ENCODE peak calls at places on chromosomes 7 and 10, in seven cellular contexts. One of them, this sample, is unnamed.
A peak's percentile ranks its signal among the peaks of the same experiment; 100 is the strongest.

GRCh38 chr7:67593807-67594206 is 597.2 kb downstream of the TYW1 start:
- DNase-seq in amniotic epithelial cell: no peak
- DNase-seq in non-pigmented ciliary epithelial cell: no peak
- DNase-seq in naive thymus-derived CD8-positive, alpha-beta T cell: no peak
- DNase-seq in Caco-2: no peak
- DNase-seq in endothelial cell of umbilical vein: no peak
- DNase-seq in stimulated activated CD4-positive, alpha-beta T cell treated with anti-CD3 and anti-CD28 coated beads, Interleukin-1b, Interleukin-23, amount 100 ng/mL, for 1 hour: no peak
- DNase-seq in this sample: no peak

GRCh38 chr7:117751775-117752174 is 121.5 kb downstream of the CTTNBP2 start:
- DNase-seq in amniotic epithelial cell: no peak
- DNase-seq in non-pigmented ciliary epithelial cell: no peak
- DNase-seq in naive thymus-derived CD8-positive, alpha-beta T cell: no peak
- DNase-seq in Caco-2: no peak
- DNase-seq in endothelial cell of umbilical vein: no peak
- DNase-seq in stimulated activated CD4-positive, alpha-beta T cell treated with anti-CD3 and anti-CD28 coated beads, Interleukin-1b, Interleukin-23, amount 100 ng/mL, for 1 hour: no peak
- DNase-seq in this sample: no peak

GRCh38 chr10:118483496-118483895 is 112.0 kb downstream of the PRLHR start:
- DNase-seq in amniotic epithelial cell: no peak
- DNase-seq in non-pigmented ciliary epithelial cell: no peak
- DNase-seq in naive thymus-derived CD8-positive, alpha-beta T cell: no peak
- DNase-seq in Caco-2: no peak
- DNase-seq in endothelial cell of umbilical vein: no peak
- DNase-seq in stimulated activated CD4-positive, alpha-beta T cell treated with anti-CD3 and anti-CD28 coated beads, Interleukin-1b, Interleukin-23, amount 100 ng/mL, for 1 hour: no peak
- DNase-seq in this sample: no peak

GRCh38 chr10:49161411-49161997 is 26.7 kb downstream of the TMEM273 start:
- DNase-seq in amniotic epithelial cell: peak; percentile 7
- DNase-seq in non-pigmented ciliary epithelial cell: no peak
- DNase-seq in naive thymus-derived CD8-positive, alpha-beta T cell: no peak
- DNase-seq in Caco-2: no peak
- DNase-seq in endothelial cell of umbilical vein: peak; percentile 7
- DNase-seq in stimulated activated CD4-positive, alpha-beta T cell treated with anti-CD3 and anti-CD28 coated beads, Interleukin-1b, Interleukin-23, amount 100 ng/mL, for 1 hour: no peak
- DNase-seq in this sample: no peak

GRCh38 chr7:77794000-77794399 is 4.2 kb downstream of the TMEM60 start:
- DNase-seq in amniotic epithelial cell: no peak
- DNase-seq in non-pigmented ciliary epithelial cell: no peak
- DNase-seq in naive thymus-derived CD8-positive, alpha-beta T cell: no peak
- DNase-seq in Caco-2: no peak
- DNase-seq in endothelial cell of umbilical vein: no peak
- DNase-seq in stimulated activated CD4-positive, alpha-beta T cell treated with anti-CD3 and anti-CD28 coated beads, Interleukin-1b, Interleukin-23, amount 100 ng/mL, for 1 hour: no peak
- DNase-seq in this sample: no peak

GRCh38 chr7:143318661-143319060 is 2.8 kb downstream of the CLCN1 start:
- DNase-seq in amniotic epithelial cell: peak; percentile 89
- DNase-seq in non-pigmented ciliary epithelial cell: no peak
- DNase-seq in naive thymus-derived CD8-positive, alpha-beta T cell: no peak
- DNase-seq in Caco-2: no peak
- DNase-seq in endothelial cell of umbilical vein: no peak
- DNase-seq in stimulated activated CD4-positive, alpha-beta T cell treated with anti-CD3 and anti-CD28 coated beads, Interleukin-1b, Interleukin-23, amount 100 ng/mL, for 1 hour: no peak
- DNase-seq in this sample: no peak

GRCh38 chr7:139648941-139649425 is 125.5 kb downstream of the CLEC2L start:
- DNase-seq in amniotic epithelial cell: no peak
- DNase-seq in non-pigmented ciliary epithelial cell: no peak
- DNase-seq in naive thymus-derived CD8-positive, alpha-beta T cell: peak; percentile 38
- DNase-seq in Caco-2: no peak
- DNase-seq in endothelial cell of umbilical vein: peak; percentile 75
- DNase-seq in stimulated activated CD4-positive, alpha-beta T cell treated with anti-CD3 and anti-CD28 coated beads, Interleukin-1b, Interleukin-23, amount 100 ng/mL, for 1 hour: no peak
- DNase-seq in this sample: no peak

GRCh38 chr7:73899731-73900142 is 38.8 kb downstream of the TMEM270 start:
- DNase-seq in amniotic epithelial cell: no peak
- DNase-seq in non-pigmented ciliary epithelial cell: no peak
- DNase-seq in naive thymus-derived CD8-positive, alpha-beta T cell: no peak
- DNase-seq in Caco-2: no peak
- DNase-seq in endothelial cell of umbilical vein: peak; percentile 16
- DNase-seq in stimulated activated CD4-positive, alpha-beta T cell treated with anti-CD3 and anti-CD28 coated beads, Interleukin-1b, Interleukin-23, amount 100 ng/mL, for 1 hour: no peak
- DNase-seq in this sample: no peak

GRCh38 chr7:115548756-115549155 is 481.8 kb downstream of the TFEC start:
- DNase-seq in amniotic epithelial cell: peak; percentile 15
- DNase-seq in non-pigmented ciliary epithelial cell: no peak
- DNase-seq in naive thymus-derived CD8-positive, alpha-beta T cell: no peak
- DNase-seq in Caco-2: no peak
- DNase-seq in endothelial cell of umbilical vein: no peak
- DNase-seq in stimulated activated CD4-positive, alpha-beta T cell treated with anti-CD3 and anti-CD28 coated beads, Interleukin-1b, Interleukin-23, amount 100 ng/mL, for 1 hour: no peak
- DNase-seq in this sample: no peak

GRCh38 chr10:133439517-133440461 is 14.0 kb upstream of the SCART1 start:
- DNase-seq in amniotic epithelial cell: no peak
- DNase-seq in non-pigmented ciliary epithelial cell: no peak
- DNase-seq in naive thymus-derived CD8-positive, alpha-beta T cell: no peak
- DNase-seq in Caco-2: no peak
- DNase-seq in endothelial cell of umbilical vein: no peak
- DNase-seq in stimulated activated CD4-positive, alpha-beta T cell treated with anti-CD3 and anti-CD28 coated beads, Interleukin-1b, Interleukin-23, amount 100 ng/mL, for 1 hour: no peak
- DNase-seq in this sample: peak; percentile 7

GRCh38 chr10:72720814-72721665 is 29.1 kb downstream of the MCU start:
- DNase-seq in amniotic epithelial cell: no peak
- DNase-seq in non-pigmented ciliary epithelial cell: no peak
- DNase-seq in naive thymus-derived CD8-positive, alpha-beta T cell: no peak
- DNase-seq in Caco-2: no peak
- DNase-seq in endothelial cell of umbilical vein: peak; percentile 67
- DNase-seq in stimulated activated CD4-positive, alpha-beta T cell treated with anti-CD3 and anti-CD28 coated beads, Interleukin-1b, Interleukin-23, amount 100 ng/mL, for 1 hour: no peak
- DNase-seq in this sample: no peak

GRCh38 chr10:35546824-35547225 is 58.3 kb upstream of the GJD4 start:
- DNase-seq in amniotic epithelial cell: peak; percentile 54
- DNase-seq in non-pigmented ciliary epithelial cell: no peak
- DNase-seq in naive thymus-derived CD8-positive, alpha-beta T cell: no peak
- DNase-seq in Caco-2: no peak
- DNase-seq in endothelial cell of umbilical vein: no peak
- DNase-seq in stimulated activated CD4-positive, alpha-beta T cell treated with anti-CD3 and anti-CD28 coated beads, Interleukin-1b, Interleukin-23, amount 100 ng/mL, for 1 hour: no peak
- DNase-seq in this sample: no peak

GRCh38 chr10:110448682-110449418 is 48.9 kb upstream of the DUSP5 start:
- DNase-seq in amniotic epithelial cell: peak; percentile 69
- DNase-seq in non-pigmented ciliary epithelial cell: no peak
- DNase-seq in naive thymus-derived CD8-positive, alpha-beta T cell: no peak
- DNase-seq in Caco-2: no peak
- DNase-seq in endothelial cell of umbilical vein: no peak
- DNase-seq in stimulated activated CD4-positive, alpha-beta T cell treated with anti-CD3 and anti-CD28 coated beads, Interleukin-1b, Interleukin-23, amount 100 ng/mL, for 1 hour: no peak
- DNase-seq in this sample: no peak

GRCh38 chr10:13219685-13220670 is 14.2 kb downstream of the UCMA start:
- DNase-seq in amniotic epithelial cell: no peak
- DNase-seq in non-pigmented ciliary epithelial cell: no peak
- DNase-seq in naive thymus-derived CD8-positive, alpha-beta T cell: no peak
- DNase-seq in Caco-2: peak; percentile 70
- DNase-seq in endothelial cell of umbilical vein: no peak
- DNase-seq in stimulated activated CD4-positive, alpha-beta T cell treated with anti-CD3 and anti-CD28 coated beads, Interleukin-1b, Interleukin-23, amount 100 ng/mL, for 1 hour: no peak
- DNase-seq in this sample: peak; percentile 14

GRCh38 chr7:78265086-78265485 is 466.5 kb downstream of the PHTF2 start:
- DNase-seq in amniotic epithelial cell: no peak
- DNase-seq in non-pigmented ciliary epithelial cell: no peak
- DNase-seq in naive thymus-derived CD8-positive, alpha-beta T cell: no peak
- DNase-seq in Caco-2: no peak
- DNase-seq in endothelial cell of umbilical vein: no peak
- DNase-seq in stimulated activated CD4-positive, alpha-beta T cell treated with anti-CD3 and anti-CD28 coated beads, Interleukin-1b, Interleukin-23, amount 100 ng/mL, for 1 hour: no peak
- DNase-seq in this sample: no peak

GRCh38 chr10:79487296-79488194 is 24.8 kb upstream of the EIF5AL1 start:
- DNase-seq in amniotic epithelial cell: peak; percentile 78
- DNase-seq in non-pigmented ciliary epithelial cell: no peak
- DNase-seq in naive thymus-derived CD8-positive, alpha-beta T cell: peak; percentile 5
- DNase-seq in Caco-2: peak; percentile 77
- DNase-seq in endothelial cell of umbilical vein: peak; percentile 50
- DNase-seq in stimulated activated CD4-positive, alpha-beta T cell treated with anti-CD3 and anti-CD28 coated beads, Interleukin-1b, Interleukin-23, amount 100 ng/mL, for 1 hour: no peak
- DNase-seq in this sample: peak; percentile 95

GRCh38 chr10:110495731-110496552 is 1.8 kb upstream of the DUSP5 start:
- DNase-seq in amniotic epithelial cell: peak; percentile 80
- DNase-seq in non-pigmented ciliary epithelial cell: peak; percentile 79
- DNase-seq in naive thymus-derived CD8-positive, alpha-beta T cell: no peak
- DNase-seq in Caco-2: no peak
- DNase-seq in endothelial cell of umbilical vein: peak; percentile 76
- DNase-seq in stimulated activated CD4-positive, alpha-beta T cell treated with anti-CD3 and anti-CD28 coated beads, Interleukin-1b, Interleukin-23, amount 100 ng/mL, for 1 hour: peak; percentile 33
- DNase-seq in this sample: peak; percentile 82

GRCh38 chr7:16479587-16479986 is 14.0 kb upstream of the SOSTDC1 start:
- DNase-seq in amniotic epithelial cell: peak; percentile 24
- DNase-seq in non-pigmented ciliary epithelial cell: peak; percentile 11
- DNase-seq in naive thymus-derived CD8-positive, alpha-beta T cell: no peak
- DNase-seq in Caco-2: no peak
- DNase-seq in endothelial cell of umbilical vein: no peak
- DNase-seq in stimulated activated CD4-positive, alpha-beta T cell treated with anti-CD3 and anti-CD28 coated beads, Interleukin-1b, Interleukin-23, amount 100 ng/mL, for 1 hour: no peak
- DNase-seq in this sample: no peak

GRCh38 chr10:121668336-121669009 is 70.2 kb upstream of the FGFR2 start:
- DNase-seq in amniotic epithelial cell: no peak
- DNase-seq in non-pigmented ciliary epithelial cell: no peak
- DNase-seq in naive thymus-derived CD8-positive, alpha-beta T cell: no peak
- DNase-seq in Caco-2: no peak
- DNase-seq in endothelial cell of umbilical vein: peak; percentile 65
- DNase-seq in stimulated activated CD4-positive, alpha-beta T cell treated with anti-CD3 and anti-CD28 coated beads, Interleukin-1b, Interleukin-23, amount 100 ng/mL, for 1 hour: no peak
- DNase-seq in this sample: peak; percentile 50

GRCh38 chr10:97574374-97575100 is 2.0 kb downstream of the ANKRD2 start:
- DNase-seq in amniotic epithelial cell: peak; percentile 88
- DNase-seq in non-pigmented ciliary epithelial cell: no peak
- DNase-seq in naive thymus-derived CD8-positive, alpha-beta T cell: no peak
- DNase-seq in Caco-2: peak; percentile 56
- DNase-seq in endothelial cell of umbilical vein: peak; percentile 85
- DNase-seq in stimulated activated CD4-positive, alpha-beta T cell treated with anti-CD3 and anti-CD28 coated beads, Interleukin-1b, Interleukin-23, amount 100 ng/mL, for 1 hour: no peak
- DNase-seq in this sample: no peak

GRCh38 chr10:120735773-120736371 is 115.3 kb upstream of the WDR11 start:
- DNase-seq in amniotic epithelial cell: peak; percentile 31
- DNase-seq in non-pigmented ciliary epithelial cell: no peak
- DNase-seq in naive thymus-derived CD8-positive, alpha-beta T cell: no peak
- DNase-seq in Caco-2: no peak
- DNase-seq in endothelial cell of umbilical vein: peak; percentile 60
- DNase-seq in stimulated activated CD4-positive, alpha-beta T cell treated with anti-CD3 and anti-CD28 coated beads, Interleukin-1b, Interleukin-23, amount 100 ng/mL, for 1 hour: no peak
- DNase-seq in this sample: no peak

GRCh38 chr10:110717830-110718595 is 73.9 kb downstream of the RBM20 start:
- DNase-seq in amniotic epithelial cell: no peak
- DNase-seq in non-pigmented ciliary epithelial cell: no peak
- DNase-seq in naive thymus-derived CD8-positive, alpha-beta T cell: no peak
- DNase-seq in Caco-2: no peak
- DNase-seq in endothelial cell of umbilical vein: no peak
- DNase-seq in stimulated activated CD4-positive, alpha-beta T cell treated with anti-CD3 and anti-CD28 coated beads, Interleukin-1b, Interleukin-23, amount 100 ng/mL, for 1 hour: no peak
- DNase-seq in this sample: no peak

GRCh38 chr7:143331179-143331825 is 15.4 kb downstream of the CLCN1 start:
- DNase-seq in amniotic epithelial cell: peak; percentile 78
- DNase-seq in non-pigmented ciliary epithelial cell: peak; percentile 61
- DNase-seq in naive thymus-derived CD8-positive, alpha-beta T cell: no peak
- DNase-seq in Caco-2: no peak
- DNase-seq in endothelial cell of umbilical vein: no peak
- DNase-seq in stimulated activated CD4-positive, alpha-beta T cell treated with anti-CD3 and anti-CD28 coated beads, Interleukin-1b, Interleukin-23, amount 100 ng/mL, for 1 hour: no peak
- DNase-seq in this sample: no peak

GRCh38 chr7:105429746-105430612 is 41.3 kb upstream of the SRPK2 start:
- DNase-seq in amniotic epithelial cell: peak; percentile 48
- DNase-seq in non-pigmented ciliary epithelial cell: no peak
- DNase-seq in naive thymus-derived CD8-positive, alpha-beta T cell: peak; percentile 60
- DNase-seq in Caco-2: peak; percentile 48
- DNase-seq in endothelial cell of umbilical vein: peak; percentile 83
- DNase-seq in stimulated activated CD4-positive, alpha-beta T cell treated with anti-CD3 and anti-CD28 coated beads, Interleukin-1b, Interleukin-23, amount 100 ng/mL, for 1 hour: no peak
- DNase-seq in this sample: peak; percentile 52

GRCh38 chr10:926075-926698 is 5.3 kb downstream of the LARP4B start:
- DNase-seq in amniotic epithelial cell: no peak
- DNase-seq in non-pigmented ciliary epithelial cell: no peak
- DNase-seq in naive thymus-derived CD8-positive, alpha-beta T cell: no peak
- DNase-seq in Caco-2: no peak
- DNase-seq in endothelial cell of umbilical vein: no peak
- DNase-seq in stimulated activated CD4-positive, alpha-beta T cell treated with anti-CD3 and anti-CD28 coated beads, Interleukin-1b, Interleukin-23, amount 100 ng/mL, for 1 hour: no peak
- DNase-seq in this sample: no peak

GRCh38 chr10:35898722-35899485 is 256.8 kb upstream of the FZD8 start:
- DNase-seq in amniotic epithelial cell: peak; percentile 42
- DNase-seq in non-pigmented ciliary epithelial cell: no peak
- DNase-seq in naive thymus-derived CD8-positive, alpha-beta T cell: no peak
- DNase-seq in Caco-2: no peak
- DNase-seq in endothelial cell of umbilical vein: no peak
- DNase-seq in stimulated activated CD4-positive, alpha-beta T cell treated with anti-CD3 and anti-CD28 coated beads, Interleukin-1b, Interleukin-23, amount 100 ng/mL, for 1 hour: no peak
- DNase-seq in this sample: peak; percentile 25

GRCh38 chr7:2258661-2259365 is 16.8 kb downstream of the NUDT1 start:
- DNase-seq in amniotic epithelial cell: no peak
- DNase-seq in non-pigmented ciliary epithelial cell: no peak
- DNase-seq in naive thymus-derived CD8-positive, alpha-beta T cell: no peak
- DNase-seq in Caco-2: no peak
- DNase-seq in endothelial cell of umbilical vein: no peak
- DNase-seq in stimulated activated CD4-positive, alpha-beta T cell treated with anti-CD3 and anti-CD28 coated beads, Interleukin-1b, Interleukin-23, amount 100 ng/mL, for 1 hour: no peak
- DNase-seq in this sample: no peak

GRCh38 chr7:4739528-4739992 is 35.9 kb upstream of the AP5Z1 start:
- DNase-seq in amniotic epithelial cell: peak; percentile 73
- DNase-seq in non-pigmented ciliary epithelial cell: no peak
- DNase-seq in naive thymus-derived CD8-positive, alpha-beta T cell: peak; percentile 55
- DNase-seq in Caco-2: no peak
- DNase-seq in endothelial cell of umbilical vein: no peak
- DNase-seq in stimulated activated CD4-positive, alpha-beta T cell treated with anti-CD3 and anti-CD28 coated beads, Interleukin-1b, Interleukin-23, amount 100 ng/mL, for 1 hour: no peak
- DNase-seq in this sample: peak; percentile 28

GRCh38 chr7:9939171-9939570 is 1034.5 kb upstream of the PHF14 start:
- DNase-seq in amniotic epithelial cell: no peak
- DNase-seq in non-pigmented ciliary epithelial cell: no peak
- DNase-seq in naive thymus-derived CD8-positive, alpha-beta T cell: no peak
- DNase-seq in Caco-2: no peak
- DNase-seq in endothelial cell of umbilical vein: no peak
- DNase-seq in stimulated activated CD4-positive, alpha-beta T cell treated with anti-CD3 and anti-CD28 coated beads, Interleukin-1b, Interleukin-23, amount 100 ng/mL, for 1 hour: no peak
- DNase-seq in this sample: no peak

This sample was measured in WERI-Rb-1.